ENCODE peak calls at places on chromosomes 7 and 10, in seven cellular contexts. V is activated CD8-positive, alpha-beta memory T cell treated with anti-CD3 and anti-CD28 coated beads for 24 hours; X is activated CD4-positive, alpha-beta T cell treated with anti-CD3 and anti-CD28 coated beads, Interleukin-2, amount 50 U/mL, for 1 hour; P is colonic mucosa; W is adrenal gland; U is MM.1S; L is HFFc6. Y is an unnamed sample.

GRCh38 chr7:143882611-143883078 is 19.3 kb downstream of the TCAF1 start:
- DNase-seq in V (no peak), X (no peak), P (peak), W (peak), U (no peak), L (no peak), Y (no peak)

GRCh38 chr10:55311823-55312431 is 510.9 kb upstream of the PCDH15 start:
- DNase-seq in V (no peak), X (no peak), P (no peak), W (no peak), U (no peak), L (no peak), Y (no peak)

GRCh38 chr7:137577184-137577583 is 233.7 kb upstream of the PTN start:
- DNase-seq in V (no peak), X (no peak), P (no peak), W (no peak), U (no peak), L (no peak), Y (no peak)

GRCh38 chr10:107072786-107073185 is 91.7 kb downstream of the SORCS1 start:
- DNase-seq in V (no peak), X (no peak), P (no peak), W (no peak), U (no peak), L (no peak), Y (no peak)

GRCh38 chr10:98172495-98172894 is 38.0 kb downstream of the R3HCC1L start:
- DNase-seq in V (no peak), X (no peak), P (no peak), W (no peak), U (no peak), L (no peak), Y (no peak)

GRCh38 chr7:137001041-137001440 is 132.6 kb downstream of the CHRM2 start:
- DNase-seq in V (no peak), X (no peak), P (no peak), W (no peak), U (no peak), L (no peak), Y (no peak)

GRCh38 chr10:69800109-69800508 is 1.6 kb upstream of the COL13A1 start:
- DNase-seq in V (no peak), X (no peak), P (peak), W (peak), U (peak), L (peak), Y (no peak)

GRCh38 chr10:35588836-35589235 is 16.3 kb upstream of the GJD4 start:
- DNase-seq in V (no peak), X (no peak), P (no peak), W (no peak), U (no peak), L (no peak), Y (no peak)

GRCh38 chr10:72912715-72913114 is 19.2 kb downstream of the OIT3 start:
- DNase-seq in V (no peak), X (no peak), P (no peak), W (no peak), U (no peak), L (no peak), Y (no peak)